ENCODE peak calls at places on chromosomes 1 and 21, in seven cellular contexts. Z is ACHN, J is Panc1, W is dermis microvascular lymphatic vessel endothelial cell, A is retina, T is Calu3, P is NCI-H446 treated with DMSO at 0.1 percent for 48 hours. Y is an unnamed sample.

GRCh38 chr1:111880866-111881837 is 108.3 kb downstream of the KCND3 start:
- DNase-seq in T (no peak), W (no peak), A (peak; percentile 26), J (no peak), P (peak; percentile 41), Z (no peak), Y (peak; percentile 64)

GRCh38 chr1:5751833-5752714 is 240.2 kb downstream of the NPHP4 start:
- DNase-seq in J (no peak), T (no peak), Z (no peak), P (no peak), A (no peak), W (no peak), Y (no peak)

GRCh38 chr1:245878585-245878984 is 628.5 kb downstream of the SMYD3 start:
- DNase-seq in W (peak; percentile 45), P (no peak), T (no peak), J (no peak), A (no peak), Z (no peak), Y (no peak)

GRCh38 chr1:73331726-73332125 is 866.2 kb downstream of the LRRIQ3 start:
- DNase-seq in Z (no peak), W (no peak), A (no peak), T (no peak), P (no peak), J (no peak), Y (no peak)

GRCh38 chr1:44251989-44252625 is 38.8 kb downstream of the DMAP1 start:
- DNase-seq in W (no peak), Z (no peak), J (no peak), A (peak; percentile 44), P (no peak), T (no peak), Y (no peak)

GRCh38 chr21:45532826-45533730 is 9.2 kb downstream of the SLC19A1 start:
- DNase-seq in A (no peak), T (no peak), Z (no peak), W (no peak), J (no peak), P (no peak), Y (no peak)

GRCh38 chr1:53949023-53949611 is 3.0 kb downstream of the LRRC42 start:
- DNase-seq in A (peak; percentile 48), J (no peak), P (no peak), Z (peak; percentile 57), T (peak; percentile 44), W (peak; percentile 60), Y (no peak)

GRCh38 chr1:225827076-225827475 is 17.2 kb downstream of the EPHX1 start:
- DNase-seq in Z (no peak), A (no peak), J (no peak), T (no peak), W (no peak), P (no peak), Y (no peak)

GRCh38 chr21:44959376-44960091 is 19.7 kb downstream of the SLX9 start:
- DNase-seq in P (no peak), T (no peak), W (no peak), Z (no peak), A (no peak), J (no peak), Y (no peak)

GRCh38 chr1:98669355-98670296 is 8.1 kb downstream of the SNX7 start:
- DNase-seq in A (no peak), P (no peak), T (no peak), W (no peak), Z (no peak), J (no peak), Y (no peak)

Y was measured in right lobe of liver.